ENCODE peak calls at places on chromosome 2, in eight cellular contexts. One of them, this sample, is unnamed.

GRCh38 chr2:204108301-204108700 is 171.7 kb downstream of the ICOS start:
- DNase-seq in ovary: no peak
- DNase-seq in adrenal gland: peak; percentile 9
- DNase-seq in heart right ventricle: peak; percentile 16
- DNase-seq in A549: peak; percentile 16
- DNase-seq in lower lobe of right lung: no peak
- DNase-seq in dorsolateral prefrontal cortex: no peak
- DNase-seq in stomach: no peak
- DNase-seq in this sample: no peak

GRCh38 chr2:237978058-237978712 is 11.4 kb downstream of the UBE2F start:
- DNase-seq in stomach: peak; percentile 17
- DNase-seq in ovary: no peak
- DNase-seq in dorsolateral prefrontal cortex: peak; percentile 81
- DNase-seq in adrenal gland: peak; percentile 29
- DNase-seq in lower lobe of right lung: no peak
- DNase-seq in A549: no peak
- DNase-seq in heart right ventricle: peak; percentile 51
- DNase-seq in this sample: no peak

GRCh38 chr2:189178726-189179606 is 595 bp downstream of the COL5A2 start:
- DNase-seq in A549: peak; percentile 25
- DNase-seq in adrenal gland: peak; percentile 10
- DNase-seq in stomach: no peak
- DNase-seq in ovary: no peak
- DNase-seq in lower lobe of right lung: no peak
- DNase-seq in dorsolateral prefrontal cortex: no peak
- DNase-seq in heart right ventricle: peak; percentile 13
- DNase-seq in this sample: no peak

GRCh38 chr2:128643221-128644065 is 324.8 kb upstream of the HS6ST1 start:
- DNase-seq in ovary: no peak
- DNase-seq in lower lobe of right lung: no peak
- DNase-seq in dorsolateral prefrontal cortex: no peak
- DNase-seq in stomach: peak; percentile 15
- DNase-seq in heart right ventricle: no peak
- DNase-seq in A549: no peak
- DNase-seq in adrenal gland: no peak
- DNase-seq in this sample: no peak

GRCh38 chr2:42775812-42776211 is 11.9 kb upstream of the OXER1 start:
- DNase-seq in heart right ventricle: no peak
- DNase-seq in A549: no peak
- DNase-seq in adrenal gland: no peak
- DNase-seq in lower lobe of right lung: no peak
- DNase-seq in stomach: no peak
- DNase-seq in ovary: no peak
- DNase-seq in dorsolateral prefrontal cortex: no peak
- DNase-seq in this sample: no peak

GRCh38 chr2:49236316-49236715 is 82.0 kb upstream of the FSHR start:
- DNase-seq in stomach: no peak
- DNase-seq in lower lobe of right lung: no peak
- DNase-seq in adrenal gland: no peak
- DNase-seq in A549: no peak
- DNase-seq in dorsolateral prefrontal cortex: no peak
- DNase-seq in heart right ventricle: no peak
- DNase-seq in ovary: no peak
- DNase-seq in this sample: no peak

GRCh38 chr2:165007162-165007744 is 51.9 kb upstream of the SLC38A11 start:
- DNase-seq in lower lobe of right lung: no peak
- DNase-seq in heart right ventricle: no peak
- DNase-seq in dorsolateral prefrontal cortex: no peak
- DNase-seq in A549: no peak
- DNase-seq in stomach: no peak
- DNase-seq in ovary: no peak
- DNase-seq in adrenal gland: no peak
- DNase-seq in this sample: no peak

GRCh38 chr2:43426305-43427031 is 169.4 kb downstream of the THADA start:
- DNase-seq in lower lobe of right lung: peak; percentile 57
- DNase-seq in heart right ventricle: peak; percentile 41
- DNase-seq in adrenal gland: peak; percentile 85
- DNase-seq in dorsolateral prefrontal cortex: peak; percentile 34
- DNase-seq in stomach: peak; percentile 63
- DNase-seq in A549: peak; percentile 88
- DNase-seq in ovary: no peak
- DNase-seq in this sample: peak; percentile 73

GRCh38 chr2:231613054-231613654 is 20.5 kb downstream of the TEX44 start:
- DNase-seq in heart right ventricle: peak; percentile 41
- DNase-seq in lower lobe of right lung: no peak
- DNase-seq in ovary: peak; percentile 59
- DNase-seq in adrenal gland: no peak
- DNase-seq in dorsolateral prefrontal cortex: no peak
- DNase-seq in A549: no peak
- DNase-seq in stomach: no peak
- DNase-seq in this sample: peak; percentile 73

GRCh38 chr2:32851777-32852439 is 94.8 kb upstream of the LTBP1 start:
- DNase-seq in lower lobe of right lung: no peak
- DNase-seq in A549: no peak
- DNase-seq in adrenal gland: no peak
- DNase-seq in dorsolateral prefrontal cortex: no peak
- DNase-seq in ovary: no peak
- DNase-seq in heart right ventricle: no peak
- DNase-seq in stomach: no peak
- DNase-seq in this sample: no peak

GRCh38 chr2:222499226-222499625 is 74.9 kb downstream of the SGPP2 start:
- DNase-seq in adrenal gland: no peak
- DNase-seq in lower lobe of right lung: no peak
- DNase-seq in A549: no peak
- DNase-seq in stomach: no peak
- DNase-seq in heart right ventricle: no peak
- DNase-seq in ovary: no peak
- DNase-seq in dorsolateral prefrontal cortex: no peak
- DNase-seq in this sample: no peak

GRCh38 chr2:58845011-58845410 is 603.9 kb upstream of the FANCL start:
- DNase-seq in adrenal gland: no peak
- DNase-seq in ovary: no peak
- DNase-seq in dorsolateral prefrontal cortex: no peak
- DNase-seq in heart right ventricle: no peak
- DNase-seq in stomach: no peak
- DNase-seq in A549: no peak
- DNase-seq in lower lobe of right lung: no peak
- DNase-seq in this sample: no peak

GRCh38 chr2:181784556-181784955 is 104.2 kb upstream of the NEUROD1 start:
- DNase-seq in A549: no peak
- DNase-seq in ovary: no peak
- DNase-seq in adrenal gland: no peak
- DNase-seq in lower lobe of right lung: no peak
- DNase-seq in heart right ventricle: no peak
- DNase-seq in stomach: no peak
- DNase-seq in dorsolateral prefrontal cortex: no peak
- DNase-seq in this sample: no peak

GRCh38 chr2:128469875-128470274 is 151.2 kb upstream of the HS6ST1 start:
- DNase-seq in A549: no peak
- DNase-seq in lower lobe of right lung: no peak
- DNase-seq in adrenal gland: no peak
- DNase-seq in dorsolateral prefrontal cortex: no peak
- DNase-seq in stomach: no peak
- DNase-seq in ovary: no peak
- DNase-seq in heart right ventricle: no peak
- DNase-seq in this sample: no peak

GRCh38 chr2:8568543-8569302 is 113.1 kb upstream of the ID2 start:
- DNase-seq in adrenal gland: no peak
- DNase-seq in lower lobe of right lung: no peak
- DNase-seq in dorsolateral prefrontal cortex: no peak
- DNase-seq in stomach: peak; percentile 19
- DNase-seq in heart right ventricle: no peak
- DNase-seq in ovary: no peak
- DNase-seq in A549: no peak
- DNase-seq in this sample: no peak

GRCh38 chr2:42875880-42876279 is 83.5 kb upstream of the HAAO start:
- DNase-seq in heart right ventricle: no peak
- DNase-seq in lower lobe of right lung: no peak
- DNase-seq in dorsolateral prefrontal cortex: no peak
- DNase-seq in adrenal gland: no peak
- DNase-seq in ovary: no peak
- DNase-seq in A549: no peak
- DNase-seq in stomach: no peak
- DNase-seq in this sample: no peak

GRCh38 chr2:205775091-205775876 is 93.0 kb downstream of the NRP2 start:
- DNase-seq in lower lobe of right lung: no peak
- DNase-seq in stomach: no peak
- DNase-seq in dorsolateral prefrontal cortex: no peak
- DNase-seq in heart right ventricle: no peak
- DNase-seq in adrenal gland: no peak
- DNase-seq in ovary: no peak
- DNase-seq in A549: no peak
- DNase-seq in this sample: no peak

GRCh38 chr2:164599954-164600589 is 21.2 kb downstream of the GRB14 start:
- DNase-seq in adrenal gland: peak; percentile 75
- DNase-seq in lower lobe of right lung: no peak
- DNase-seq in heart right ventricle: peak; percentile 40
- DNase-seq in ovary: no peak
- DNase-seq in stomach: peak; percentile 30
- DNase-seq in A549: peak; percentile 53
- DNase-seq in dorsolateral prefrontal cortex: no peak
- DNase-seq in this sample: no peak

GRCh38 chr2:223537669-223538601 is 64.2 kb downstream of the SCG2 start:
- DNase-seq in A549: no peak
- DNase-seq in stomach: no peak
- DNase-seq in lower lobe of right lung: no peak
- DNase-seq in dorsolateral prefrontal cortex: no peak
- DNase-seq in adrenal gland: peak; percentile 35
- DNase-seq in ovary: no peak
- DNase-seq in heart right ventricle: no peak
- DNase-seq in this sample: no peak

GRCh38 chr2:37622434-37623202 is 48.8 kb downstream of the CDC42EP3 start:
- DNase-seq in ovary: no peak
- DNase-seq in stomach: no peak
- DNase-seq in A549: no peak
- DNase-seq in lower lobe of right lung: no peak
- DNase-seq in heart right ventricle: no peak
- DNase-seq in adrenal gland: no peak
- DNase-seq in dorsolateral prefrontal cortex: no peak
- DNase-seq in this sample: no peak

GRCh38 chr2:183227191-183227590 is 102.9 kb downstream of the NUP35 start:
- DNase-seq in ovary: no peak
- DNase-seq in dorsolateral prefrontal cortex: no peak
- DNase-seq in heart right ventricle: no peak
- DNase-seq in A549: no peak
- DNase-seq in stomach: no peak
- DNase-seq in adrenal gland: no peak
- DNase-seq in lower lobe of right lung: no peak
- DNase-seq in this sample: no peak

GRCh38 chr2:201432551-201433388 is 18.5 kb downstream of the TRAK2 start:
- DNase-seq in heart right ventricle: peak; percentile 31
- DNase-seq in lower lobe of right lung: no peak
- DNase-seq in ovary: no peak
- DNase-seq in A549: no peak
- DNase-seq in dorsolateral prefrontal cortex: no peak
- DNase-seq in adrenal gland: peak; percentile 46
- DNase-seq in stomach: no peak
- DNase-seq in this sample: no peak

DNA sequence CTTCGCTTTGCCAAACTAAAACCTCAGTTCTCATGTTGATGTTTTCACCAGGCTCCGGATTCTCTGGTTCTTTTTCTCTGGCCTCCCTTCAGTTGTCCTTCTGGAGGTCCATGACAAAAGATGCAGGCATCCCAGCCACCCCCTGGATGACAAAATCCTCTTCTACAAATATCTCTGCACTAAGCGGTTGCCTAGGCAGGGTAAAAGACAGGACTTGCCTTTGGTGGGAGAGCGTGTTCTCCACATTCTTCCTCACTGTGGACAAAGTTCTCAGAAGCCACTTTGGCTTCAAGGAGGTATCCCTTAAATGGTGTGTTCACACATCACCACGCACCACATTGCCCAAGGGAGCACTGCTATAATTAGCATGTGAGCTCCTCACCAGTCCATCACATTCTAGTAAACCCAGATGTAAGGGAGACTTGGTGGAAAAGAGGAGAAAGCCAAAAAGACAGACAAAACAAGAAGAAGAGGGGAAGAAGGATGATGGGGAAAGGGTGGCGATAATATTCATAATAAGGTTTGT is 23.6 kb upstream of the MRPL33 start:
- DNase-seq in heart right ventricle: no peak
- DNase-seq in A549: no peak
- DNase-seq in adrenal gland: no peak
- DNase-seq in stomach: no peak
- DNase-seq in dorsolateral prefrontal cortex: no peak
- DNase-seq in ovary: no peak
- DNase-seq in lower lobe of right lung: no peak
- DNase-seq in this sample: no peak
- TF ChIP-seq CTCF in heart right ventricle: no peak
- TF ChIP-seq CTCF in A549: no peak
- TF ChIP-seq CTCF in adrenal gland: no peak
- TF ChIP-seq CTCF in stomach: no peak
- TF ChIP-seq CTCF in dorsolateral prefrontal cortex: no peak
- TF ChIP-seq CTCF in ovary: no peak
- TF ChIP-seq CTCF in lower lobe of right lung: no peak
- TF ChIP-seq CTCF in this sample: no peak

GRCh38 chr2:54768772-54769428 is 45.4 kb downstream of the EML6 start:
- DNase-seq in adrenal gland: no peak
- DNase-seq in lower lobe of right lung: no peak
- DNase-seq in heart right ventricle: no peak
- DNase-seq in dorsolateral prefrontal cortex: no peak
- DNase-seq in stomach: no peak
- DNase-seq in A549: no peak
- DNase-seq in ovary: no peak
- DNase-seq in this sample: no peak
- H3K27ac ChIP-seq in adrenal gland: no peak overlapping the region
- H3K27ac ChIP-seq in lower lobe of right lung: no peak overlapping the region
- H3K27ac ChIP-seq in heart right ventricle: no peak overlapping the region
- H3K27ac ChIP-seq in dorsolateral prefrontal cortex: no peak overlapping the region
- H3K27ac ChIP-seq in stomach: no peak overlapping the region
- H3K27ac ChIP-seq in A549: no peak overlapping the region
- H3K27ac ChIP-seq in ovary: no peak overlapping the region
- H3K27ac ChIP-seq in this sample: no peak overlapping the region

DNA sequence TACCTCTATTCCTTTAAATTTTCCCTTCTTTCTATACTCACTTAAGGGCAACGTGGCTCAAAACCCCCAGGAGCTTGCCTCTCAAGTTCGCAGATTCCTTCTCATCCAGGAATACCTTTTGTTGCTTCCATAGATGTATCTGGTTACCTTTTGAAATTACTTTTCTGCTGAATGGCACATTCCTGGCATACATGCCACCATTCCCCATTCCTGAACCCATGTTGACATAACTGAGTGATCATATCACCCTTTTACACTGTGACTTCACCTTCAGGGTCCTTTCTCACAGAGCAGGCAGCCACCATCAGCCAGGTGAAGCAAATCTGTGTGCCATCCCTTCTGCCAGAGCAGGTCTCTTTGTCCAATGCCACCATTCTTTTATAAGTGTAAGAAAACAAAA is 615.8 kb downstream of the ARHGAP15 start:
- DNase-seq in ovary: no peak
- DNase-seq in adrenal gland: no peak
- DNase-seq in heart right ventricle: no peak
- DNase-seq in stomach: no peak
- DNase-seq in lower lobe of right lung: no peak
- DNase-seq in dorsolateral prefrontal cortex: no peak
- DNase-seq in A549: no peak
- DNase-seq in this sample: no peak
- H3K4me3 ChIP-seq in ovary: no peak overlapping the region
- H3K4me3 ChIP-seq in adrenal gland: no peak overlapping the region
- H3K4me3 ChIP-seq in heart right ventricle: no peak overlapping the region
- H3K4me3 ChIP-seq in stomach: no peak overlapping the region
- H3K4me3 ChIP-seq in lower lobe of right lung: no peak overlapping the region
- H3K4me3 ChIP-seq in dorsolateral prefrontal cortex: no peak overlapping the region
- H3K4me3 ChIP-seq in A549: no peak overlapping the region
- H3K4me3 ChIP-seq in this sample: no peak overlapping the region

GRCh38 chr2:240520143-240520973 is 37.4 kb downstream of the ANKMY1 start:
- DNase-seq in lower lobe of right lung: no peak
- DNase-seq in heart right ventricle: no peak
- DNase-seq in A549: no peak
- DNase-seq in adrenal gland: no peak
- DNase-seq in dorsolateral prefrontal cortex: no peak
- DNase-seq in stomach: no peak
- DNase-seq in ovary: no peak
- DNase-seq in this sample: peak; percentile 77
- TF ChIP-seq CTCF in lower lobe of right lung: no peak
- TF ChIP-seq CTCF in heart right ventricle: no peak
- TF ChIP-seq CTCF in A549: no peak
- TF ChIP-seq CTCF in adrenal gland: no peak
- TF ChIP-seq CTCF in dorsolateral prefrontal cortex: no peak
- TF ChIP-seq CTCF in stomach: no peak
- TF ChIP-seq CTCF in ovary: no peak
- TF ChIP-seq CTCF in this sample: no peak

This sample was measured in left lung.